ENCODE peak calls at places on chromosomes 11 and 22, in four cellular contexts. L is H1, Q is GM12878, F is HepG2. V is an unnamed sample.

GRCh38 chr11:57368106-57368826 is 12.7 kb downstream of the PRG3 start:
- DNase-seq in F (no peak), L (no peak), Q (no peak), V (no peak)

GRCh38 chr11:45983471-45983845 is 61.0 kb downstream of the LARGE2 start:
- DNase-seq in L (no peak), Q (no peak), F (no peak), V (no peak)

GRCh38 chr11:130817608-130817944 is 98.7 kb downstream of the SNX19 start:
- DNase-seq in Q (no peak), F (no peak), L (no peak), V (no peak)

GRCh38 chr11:71304491-71304890 is 52.1 kb upstream of the SHANK2 start:
- DNase-seq in F (no peak), Q (no peak), L (peak), V (no peak)

GRCh38 chr22:19495562-19496323 is 16.0 kb downstream of the CDC45 start:
- DNase-seq in F (peak), L (no peak), Q (no peak), V (no peak)

GRCh38 chr22:26671317-26672059 is 14.1 kb downstream of the MIAT start:
- DNase-seq in F (no peak), L (no peak), Q (peak), V (no peak)

GRCh38 chr22:17077255-17077654 is 7.5 kb upstream of the IL17RA start:
- DNase-seq in Q (no peak), L (no peak), F (no peak), V (no peak)

GRCh38 chr11:130217133-130217631 is 57.6 kb downstream of the ST14 start:
- DNase-seq in F (no peak), L (peak), Q (no peak), V (no peak)

GRCh38 chr11:65095974-65096806 is at the start of gene VPS51:
- DNase-seq in Q (peak), L (peak), F (peak), V (peak)

GRCh38 chr22:47355388-47355725 is 592.9 kb downstream of the TBC1D22A start:
- DNase-seq in Q (no peak), F (no peak), L (no peak), V (no peak)

GRCh38 chr22:19215360-19215759 is 36.8 kb upstream of the SLC25A1 start:
- DNase-seq in L (no peak), Q (no peak), F (no peak), V (no peak)

GRCh38 chr22:19448076-19448607 is 631 bp upstream of the C22orf39 start:
- DNase-seq in L (no peak), Q (no peak), F (peak), V (peak)

GRCh38 chr22:28759861-28760560 is 12.5 kb upstream of the CCDC117 start:
- DNase-seq in Q (peak), F (peak), L (no peak), V (no peak)

GRCh38 chr11:43751726-43752125 is 71.2 kb downstream of the HSD17B12 start:
- DNase-seq in Q (no peak), F (no peak), L (no peak), V (no peak)

GRCh38 chr11:96388891-96389603 is 665 bp downstream of the CCDC82 start:
- DNase-seq in F (peak), L (no peak), Q (peak), V (peak)

DNA sequence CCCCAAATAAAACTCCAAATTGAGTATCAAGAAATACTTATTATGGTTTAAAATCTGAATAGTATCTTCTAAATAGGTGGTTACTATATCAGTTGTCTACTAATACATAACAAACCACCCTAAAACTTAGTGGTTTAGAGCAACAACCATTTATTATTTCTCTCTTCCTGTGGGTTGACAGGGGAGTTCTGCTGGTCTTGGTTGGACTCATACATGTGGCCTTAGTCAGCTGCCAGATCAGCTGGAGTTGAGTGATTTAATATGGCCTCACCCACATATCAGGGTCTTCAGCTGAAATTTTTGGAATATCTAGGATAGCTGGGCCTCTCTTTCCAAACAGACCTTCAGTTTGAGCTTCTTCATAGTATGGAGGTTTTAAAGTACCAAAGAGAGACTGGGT is 34.5 kb downstream of the C11orf65 start:
- DNase-seq in F (no peak), Q (no peak), L (no peak), V (no peak)
- TF ChIP-seq TCF12 in F (no peak), Q (no peak), L (no peak), V (no peak)

GRCh38 chr11:355581-356458 is 13.5 kb upstream of the B4GALNT4 start:
- DNase-seq in L (peak), Q (peak), F (peak), V (peak)
- TF ChIP-seq TCF12 in L (no peak), Q (peak), F (no peak), V (peak)

GRCh38 chr11:68412593-68413475 is 47.7 kb upstream of the PPP6R3 start:
- DNase-seq in Q (peak), F (no peak), L (no peak), V (no peak)

GRCh38 chr11:68408512-68408911 is 52.0 kb upstream of the PPP6R3 start:
- DNase-seq in F (no peak), Q (no peak), L (no peak), V (no peak)

GRCh38 chr11:68409748-68410344 is 50.7 kb upstream of the PPP6R3 start:
- DNase-seq in L (no peak), F (no peak), Q (no peak), V (no peak)

GRCh38 chr11:68413591-68413999 is 47.0 kb upstream of the PPP6R3 start:
- DNase-seq in Q (no peak), L (no peak), F (no peak), V (no peak)

GRCh38 chr11:68411501-68411991 is 49.0 kb upstream of the PPP6R3 start:
- DNase-seq in F (no peak), L (no peak), Q (no peak), V (no peak)
- TF ChIP-seq TCF12 in F (no peak), L (no peak), Q (no peak), V (no peak)

GRCh38 chr22:44352378-44353062 is 39.8 kb upstream of the SHISAL1 start:
- DNase-seq in L (no peak), F (no peak), Q (no peak), V (no peak)
- TF ChIP-seq TCF12 in L (no peak), F (no peak), Q (no peak), V (no peak)

GRCh38 chr11:73308963-73309960 is 1.2 kb downstream of the ARHGEF17 start:
- DNase-seq in Q (no peak), F (peak), L (peak), V (no peak)
- TF ChIP-seq TCF12 in Q (no peak), F (no peak), L (no peak), V (peak)

GRCh38 chr11:8649361-8649760 is 33.1 kb downstream of the TRIM66 start:
- DNase-seq in L (no peak), Q (no peak), F (no peak), V (no peak)
- TF ChIP-seq TCF12 in L (no peak), Q (no peak), F (no peak), V (no peak)

GRCh38 chr11:83363280-83363679 is 77.1 kb upstream of the CCDC90B start:
- DNase-seq in L (no peak), Q (no peak), F (no peak), V (no peak)

GRCh38 chr11:83367745-83368144 is 81.6 kb upstream of the CCDC90B start:
- DNase-seq in F (no peak), Q (no peak), L (no peak), V (no peak)

GRCh38 chr11:83364500-83365059 is 78.4 kb upstream of the CCDC90B start:
- DNase-seq in L (no peak), Q (no peak), F (no peak), V (no peak)

GRCh38 chr11:83361831-83362230 is 75.7 kb upstream of the CCDC90B start:
- DNase-seq in Q (no peak), L (no peak), F (no peak), V (no peak)
- TF ChIP-seq TCF12 in Q (no peak), L (no peak), F (no peak), V (no peak)

GRCh38 chr11:59756845-59757244 is 1.7 kb downstream of the STX3 start:
- DNase-seq in L (no peak), Q (no peak), F (no peak), V (no peak)
- TF ChIP-seq TCF12 in L (no peak), Q (no peak), F (no peak), V (no peak)

GRCh38 chr11:27757953-27758352 is 57.7 kb upstream of the BDNF start:
- DNase-seq in F (no peak), L (no peak), Q (no peak), V (no peak)

GRCh38 chr11:27754035-27755017 is 54.1 kb upstream of the BDNF start:
- DNase-seq in L (no peak), F (no peak), Q (no peak), V (no peak)
- TF ChIP-seq TCF12 in L (no peak), F (no peak), Q (no peak), V (peak)

V was measured in SK-N-SH.